ENCODE peak calls at places on chromosome 15, in ten cellular contexts. U, T, V, Z, Q, L, C, Y, D and M are unnamed samples.

GRCh38 chr15:45397116-45397665 is 18.8 kb upstream of the GATM start:
- DNase-seq in Q (no peak), U (no peak), T (no peak), D (no peak), Y (no peak), L (no peak), V (no peak), C (no peak), Z (no peak), M (no peak)

GRCh38 chr15:71168163-71168832 is 53.0 kb downstream of the THSD4 start:
- DNase-seq in V (no peak), T (no peak), L (no peak), U (no peak), Z (no peak), D (no peak), Y (no peak), C (no peak), Q (no peak), M (no peak)

GRCh38 chr15:89648106-89649012 is 6.9 kb downstream of the KIF7 start:
- DNase-seq in L (no peak), U (no peak), Q (no peak), Y (no peak), C (no peak), T (no peak), D (no peak), Z (no peak), V (no peak), M (no peak)

GRCh38 chr15:52052076-52052935 is 33.3 kb downstream of the MAPK6 start:
- DNase-seq in Z (no peak), U (no peak), C (no peak), L (no peak), D (no peak), V (no peak), Y (no peak), Q (no peak), T (no peak), M (no peak)

GRCh38 chr15:92365816-92366215 is 27.9 kb upstream of the ST8SIA2 start:
- DNase-seq in D (no peak), Q (no peak), V (no peak), Y (peak), C (no peak), L (no peak), Z (no peak), U (no peak), T (no peak), M (no peak)

GRCh38 chr15:92733934-92734521 is 78.5 kb upstream of the FAM174B start:
- DNase-seq in C (no peak), L (no peak), Z (no peak), Q (no peak), D (no peak), U (no peak), Y (peak), T (peak), V (peak), M (peak)

GRCh38 chr15:25408428-25408827 is 30.4 kb downstream of the UBE3A start:
- DNase-seq in C (no peak), D (no peak), V (peak), L (no peak), Z (no peak), T (no peak), U (no peak), Y (peak), Q (no peak), M (peak)

GRCh38 chr15:62769604-62770003 is 272.9 kb upstream of the TPM1 start:
- DNase-seq in Z (peak), C (no peak), Y (peak), D (no peak), Q (no peak), L (peak), U (peak), V (peak), T (no peak), M (no peak)

GRCh38 chr15:64070106-64070505 is 23.5 kb downstream of the CIAO2A start:
- DNase-seq in V (no peak), L (no peak), T (no peak), Z (no peak), Y (no peak), Q (no peak), U (no peak), D (no peak), C (no peak), M (no peak)